ENCODE peak calls at places on chromosomes 13 and 19, in four cellular contexts. One of them, this sample, is unnamed.

GRCh38 chr19:35157431-35157830 is 2.9 kb downstream of the FXYD5 start:
- DNase-seq in cardiac fibroblast: no peak
- DNase-seq in cardiac muscle cell: no peak
- DNase-seq in bronchial epithelial cell: no peak
- DNase-seq in this sample: no peak

GRCh38 chr13:39776439-39776838 is 121.0 kb downstream of the COG6 start:
- DNase-seq in bronchial epithelial cell: peak
- DNase-seq in cardiac muscle cell: no peak
- DNase-seq in cardiac fibroblast: peak
- DNase-seq in this sample: no peak

GRCh38 chr19:40403262-40403984 is 9.8 kb downstream of the PRX start:
- DNase-seq in cardiac fibroblast: peak
- DNase-seq in cardiac muscle cell: peak
- DNase-seq in bronchial epithelial cell: peak
- DNase-seq in this sample: peak

GRCh38 chr19:2050991-2051770 is at the start of gene MKNK2:
- DNase-seq in cardiac muscle cell: peak
- DNase-seq in bronchial epithelial cell: peak
- DNase-seq in cardiac fibroblast: peak
- DNase-seq in this sample: no peak

GRCh38 chr13:20418953-20419352 is 106.7 kb downstream of the CRYL1 start:
- DNase-seq in cardiac muscle cell: no peak
- DNase-seq in bronchial epithelial cell: no peak
- DNase-seq in cardiac fibroblast: no peak
- DNase-seq in this sample: no peak

GRCh38 chr19:49073514-49074378 is 1.2 kb upstream of the KCNA7 start:
- DNase-seq in bronchial epithelial cell: no peak
- DNase-seq in cardiac fibroblast: no peak
- DNase-seq in cardiac muscle cell: peak
- DNase-seq in this sample: no peak

GRCh38 chr13:93002071-93002470 is 224.5 kb upstream of the GPC6 start:
- DNase-seq in cardiac muscle cell: no peak
- DNase-seq in bronchial epithelial cell: no peak
- DNase-seq in cardiac fibroblast: no peak
- DNase-seq in this sample: no peak

GRCh38 chr13:28719656-28720055 is 886 bp upstream of the SLC46A3 start:
- DNase-seq in bronchial epithelial cell: peak
- DNase-seq in cardiac muscle cell: no peak
- DNase-seq in cardiac fibroblast: peak
- DNase-seq in this sample: no peak

GRCh38 chr19:47255947-47256687 is at the start of gene CCDC9:
- DNase-seq in bronchial epithelial cell: peak
- DNase-seq in cardiac muscle cell: peak
- DNase-seq in cardiac fibroblast: peak
- DNase-seq in this sample: peak

GRCh38 chr19:1227313-1227626 is 10.5 kb downstream of the CBARP start:
- DNase-seq in bronchial epithelial cell: no peak
- DNase-seq in cardiac fibroblast: no peak
- DNase-seq in cardiac muscle cell: no peak
- DNase-seq in this sample: no peak

GRCh38 chr13:52847682-52848432 is 583 bp downstream of the PCDH8 start:
- DNase-seq in bronchial epithelial cell: no peak
- DNase-seq in cardiac muscle cell: no peak
- DNase-seq in cardiac fibroblast: no peak
- DNase-seq in this sample: no peak

GRCh38 chr13:52845766-52846566 is 2.5 kb downstream of the PCDH8 start:
- DNase-seq in cardiac muscle cell: peak
- DNase-seq in cardiac fibroblast: peak
- DNase-seq in bronchial epithelial cell: no peak
- DNase-seq in this sample: no peak

GRCh38 chr13:52845334-52845761 is 3.1 kb downstream of the PCDH8 start:
- DNase-seq in cardiac muscle cell: peak
- DNase-seq in bronchial epithelial cell: no peak
- DNase-seq in cardiac fibroblast: no peak
- DNase-seq in this sample: no peak

GRCh38 chr13:52847322-52847681 is 1.1 kb downstream of the PCDH8 start:
- DNase-seq in cardiac muscle cell: no peak
- DNase-seq in bronchial epithelial cell: no peak
- DNase-seq in cardiac fibroblast: no peak
- DNase-seq in this sample: no peak

GRCh38 chr13:52846567-52847321 is 1.7 kb downstream of the PCDH8 start:
- DNase-seq in cardiac fibroblast: peak
- DNase-seq in bronchial epithelial cell: no peak
- DNase-seq in cardiac muscle cell: peak
- DNase-seq in this sample: no peak
- TF ChIP-seq CTCF in cardiac fibroblast: peak
- TF ChIP-seq CTCF in bronchial epithelial cell: peak
- TF ChIP-seq CTCF in cardiac muscle cell: peak
- TF ChIP-seq CTCF in this sample: peak

GRCh38 chr19:37770985-37771384 is 8.4 kb downstream of the ZNF573 start:
- DNase-seq in bronchial epithelial cell: no peak
- DNase-seq in cardiac fibroblast: no peak
- DNase-seq in cardiac muscle cell: no peak
- DNase-seq in this sample: no peak
- TF ChIP-seq CTCF in bronchial epithelial cell: no peak
- TF ChIP-seq CTCF in cardiac fibroblast: no peak
- TF ChIP-seq CTCF in cardiac muscle cell: no peak
- TF ChIP-seq CTCF in this sample: no peak

GRCh38 chr19:31357315-31357673 is 8.1 kb upstream of the TSHZ3 start:
- DNase-seq in cardiac muscle cell: no peak
- DNase-seq in bronchial epithelial cell: no peak
- DNase-seq in cardiac fibroblast: no peak
- DNase-seq in this sample: no peak

GRCh38 chr19:31356587-31357314 is 7.5 kb upstream of the TSHZ3 start:
- DNase-seq in bronchial epithelial cell: no peak
- DNase-seq in cardiac muscle cell: peak
- DNase-seq in cardiac fibroblast: no peak
- DNase-seq in this sample: no peak

GRCh38 chr19:31354919-31355318 is 5.7 kb upstream of the TSHZ3 start:
- DNase-seq in cardiac muscle cell: no peak
- DNase-seq in cardiac fibroblast: no peak
- DNase-seq in bronchial epithelial cell: no peak
- DNase-seq in this sample: no peak

GRCh38 chr19:31354316-31354715 is 5.1 kb upstream of the TSHZ3 start:
- DNase-seq in bronchial epithelial cell: no peak
- DNase-seq in cardiac fibroblast: no peak
- DNase-seq in cardiac muscle cell: no peak
- DNase-seq in this sample: no peak

DNA sequence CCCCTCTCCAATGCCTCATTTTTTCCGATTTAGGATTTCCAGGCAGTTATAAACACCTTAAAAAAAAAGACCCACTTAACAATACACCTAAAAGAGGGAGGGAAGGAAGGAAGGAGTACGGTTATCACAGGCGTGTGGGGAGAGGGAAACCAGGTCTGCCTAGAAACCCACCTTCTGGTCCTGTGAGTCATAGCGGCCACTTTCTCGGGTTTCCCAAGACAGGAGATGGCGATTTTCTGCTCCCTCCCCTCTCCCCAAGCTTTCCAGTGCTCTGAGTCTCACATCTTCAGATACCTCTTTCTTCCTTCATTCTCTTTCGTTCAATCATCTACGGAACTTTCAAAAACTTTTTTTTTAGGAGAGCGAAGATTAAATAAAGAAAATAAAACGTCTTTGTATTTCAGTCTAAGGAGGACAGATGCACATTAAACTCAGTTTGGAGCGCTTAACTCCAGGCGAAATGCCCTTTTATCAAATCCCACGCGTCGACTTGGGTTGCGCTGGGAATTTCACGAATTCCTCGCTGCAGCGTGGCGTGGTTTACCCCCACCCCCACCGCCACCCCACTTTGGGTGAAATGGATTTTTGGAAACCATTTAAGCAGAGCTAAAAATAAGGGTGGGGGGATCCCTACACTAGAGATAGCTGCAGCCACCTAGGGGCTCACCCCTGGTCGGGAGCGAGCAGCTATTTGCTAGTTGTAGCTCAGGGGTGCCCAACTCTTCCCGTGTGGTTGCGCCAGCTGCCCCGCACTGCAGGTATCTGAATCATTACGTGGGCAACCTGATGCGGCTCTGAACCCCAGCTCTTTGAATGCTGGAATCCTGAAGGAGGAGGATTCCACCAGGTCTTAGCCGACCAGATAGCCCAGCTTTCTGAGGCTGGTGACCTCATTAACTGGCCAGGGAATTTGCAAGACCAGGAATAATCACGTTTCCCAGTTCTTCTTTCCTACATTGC is 6.4 kb upstream of the TSHZ3 start:
- DNase-seq in bronchial epithelial cell: no peak
- DNase-seq in cardiac fibroblast: no peak
- DNase-seq in cardiac muscle cell: no peak
- DNase-seq in this sample: no peak
- TF ChIP-seq CTCF in bronchial epithelial cell: no peak
- TF ChIP-seq CTCF in cardiac fibroblast: no peak
- TF ChIP-seq CTCF in cardiac muscle cell: no peak
- TF ChIP-seq CTCF in this sample: no peak

DNA sequence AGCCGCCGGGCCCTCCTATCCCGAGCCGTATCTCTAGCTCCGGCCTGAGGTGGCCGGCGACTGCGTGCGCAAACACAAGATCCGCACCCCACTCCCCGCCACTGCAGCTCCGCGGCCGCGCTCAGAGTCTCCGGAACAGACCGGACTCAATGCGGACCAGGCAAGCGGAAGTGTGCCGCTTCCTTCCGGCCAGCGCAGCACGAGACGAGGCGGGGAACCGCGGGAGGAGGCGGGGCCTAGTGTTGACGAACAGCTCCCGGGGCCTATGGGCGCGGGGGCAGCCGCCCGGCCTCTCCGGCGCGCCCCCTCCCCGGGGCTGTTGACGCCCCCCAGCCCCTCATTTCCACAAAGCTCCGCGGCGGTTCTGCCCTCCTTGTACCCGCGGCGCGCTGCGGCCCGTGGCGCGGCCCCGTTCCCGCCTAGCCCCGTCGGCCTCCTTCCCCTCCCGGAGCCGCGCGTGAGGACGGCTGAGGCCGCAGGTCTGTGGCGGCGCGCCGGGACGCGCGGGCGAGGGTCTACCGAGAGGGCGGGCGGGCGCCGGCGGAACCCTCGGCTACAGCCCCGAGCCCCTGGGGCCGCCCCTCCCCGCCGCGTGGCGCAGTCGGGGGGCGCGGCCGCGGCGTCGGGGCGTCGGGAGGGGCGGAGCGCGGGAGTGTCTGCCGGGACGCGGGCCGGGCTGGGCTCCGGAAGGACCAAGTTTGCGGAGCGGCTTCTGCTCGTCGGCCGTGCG is at the start of gene DPY19L3:
- DNase-seq in cardiac fibroblast: peak
- DNase-seq in cardiac muscle cell: peak
- DNase-seq in bronchial epithelial cell: peak
- DNase-seq in this sample: peak
- TF ChIP-seq CTCF in cardiac fibroblast: no peak
- TF ChIP-seq CTCF in cardiac muscle cell: no peak
- TF ChIP-seq CTCF in bronchial epithelial cell: no peak
- TF ChIP-seq CTCF in this sample: no peak

GRCh38 chr19:43809762-43810696 is 7.8 kb upstream of the LYPD5 start:
- DNase-seq in bronchial epithelial cell: peak
- DNase-seq in cardiac fibroblast: peak
- DNase-seq in cardiac muscle cell: peak
- DNase-seq in this sample: no peak
- TF ChIP-seq CTCF in bronchial epithelial cell: peak
- TF ChIP-seq CTCF in cardiac fibroblast: peak
- TF ChIP-seq CTCF in cardiac muscle cell: peak
- TF ChIP-seq CTCF in this sample: peak